ENCODE peak calls at places on chromosomes 3 and 15, in seven cellular contexts. One of them, this sample, is unnamed.

GRCh38 chr3:2098398-2099027 is at the start of gene CNTN4:
- DNase-seq in left ventricle myocardium inferior: peak; percentile 52
- DNase-seq in uterus: peak; percentile 63
- DNase-seq in right lobe of liver: peak; percentile 62
- DNase-seq in K562: no peak
- DNase-seq in tibial nerve: peak; percentile 56
- DNase-seq in heart left ventricle: peak; percentile 32
- DNase-seq in this sample: no peak

GRCh38 chr15:62495670-62496328 is 330.7 kb upstream of the C2CD4B start:
- DNase-seq in left ventricle myocardium inferior: peak; percentile 36
- DNase-seq in uterus: peak; percentile 73
- DNase-seq in right lobe of liver: no peak
- DNase-seq in K562: no peak
- DNase-seq in tibial nerve: no peak
- DNase-seq in heart left ventricle: peak; percentile 67
- DNase-seq in this sample: no peak

GRCh38 chr3:177789500-177789899 is 592.2 kb upstream of the TBL1XR1 start:
- DNase-seq in left ventricle myocardium inferior: no peak
- DNase-seq in uterus: no peak
- DNase-seq in right lobe of liver: no peak
- DNase-seq in K562: no peak
- DNase-seq in tibial nerve: no peak
- DNase-seq in heart left ventricle: no peak
- DNase-seq in this sample: no peak

GRCh38 chr15:50134524-50135024 is 15.5 kb upstream of the ATP8B4 start:
- DNase-seq in left ventricle myocardium inferior: no peak
- DNase-seq in uterus: no peak
- DNase-seq in right lobe of liver: no peak
- DNase-seq in K562: peak; percentile 18
- DNase-seq in tibial nerve: no peak
- DNase-seq in heart left ventricle: no peak
- DNase-seq in this sample: no peak

GRCh38 chr3:48990636-48991421 is 788 bp downstream of the P4HTM start:
- DNase-seq in left ventricle myocardium inferior: no peak
- DNase-seq in uterus: no peak
- DNase-seq in right lobe of liver: no peak
- DNase-seq in K562: no peak
- DNase-seq in tibial nerve: no peak
- DNase-seq in heart left ventricle: no peak
- DNase-seq in this sample: peak; percentile 29

GRCh38 chr3:10917176-10917575 is 75.4 kb upstream of the SLC6A1 start:
- DNase-seq in left ventricle myocardium inferior: no peak
- DNase-seq in uterus: no peak
- DNase-seq in right lobe of liver: no peak
- DNase-seq in K562: no peak
- DNase-seq in tibial nerve: no peak
- DNase-seq in heart left ventricle: no peak
- DNase-seq in this sample: no peak

GRCh38 chr3:97691354-97691753 is 73.2 kb upstream of the ARL6 start:
- DNase-seq in left ventricle myocardium inferior: no peak
- DNase-seq in uterus: no peak
- DNase-seq in right lobe of liver: no peak
- DNase-seq in K562: no peak
- DNase-seq in tibial nerve: no peak
- DNase-seq in heart left ventricle: no peak
- DNase-seq in this sample: no peak

GRCh38 chr15:61680260-61681037 is 379.8 kb downstream of the VPS13C start:
- DNase-seq in left ventricle myocardium inferior: no peak
- DNase-seq in uterus: no peak
- DNase-seq in right lobe of liver: no peak
- DNase-seq in K562: no peak
- DNase-seq in tibial nerve: no peak
- DNase-seq in heart left ventricle: no peak
- DNase-seq in this sample: no peak

GRCh38 chr15:51558421-51558820 is 64.2 kb downstream of the DMXL2 start:
- DNase-seq in left ventricle myocardium inferior: no peak
- DNase-seq in uterus: no peak
- DNase-seq in right lobe of liver: no peak
- DNase-seq in K562: no peak
- DNase-seq in tibial nerve: no peak
- DNase-seq in heart left ventricle: no peak
- DNase-seq in this sample: no peak

GRCh38 chr15:70741107-70741511 is 22.2 kb downstream of the UACA start:
- DNase-seq in left ventricle myocardium inferior: peak; percentile 62
- DNase-seq in uterus: peak; percentile 68
- DNase-seq in right lobe of liver: peak; percentile 68
- DNase-seq in K562: no peak
- DNase-seq in tibial nerve: peak; percentile 39
- DNase-seq in heart left ventricle: peak; percentile 82
- DNase-seq in this sample: no peak

GRCh38 chr3:64223809-64224570 is 1.3 kb downstream of the PRICKLE2 start:
- DNase-seq in left ventricle myocardium inferior: no peak
- DNase-seq in uterus: no peak
- DNase-seq in right lobe of liver: no peak
- DNase-seq in K562: no peak
- DNase-seq in tibial nerve: no peak
- DNase-seq in heart left ventricle: no peak
- DNase-seq in this sample: no peak

GRCh38 chr3:119769394-119770149 is 12.3 kb upstream of the NR1I2 start:
- DNase-seq in left ventricle myocardium inferior: no peak
- DNase-seq in uterus: no peak
- DNase-seq in right lobe of liver: no peak
- DNase-seq in K562: no peak
- DNase-seq in tibial nerve: no peak
- DNase-seq in heart left ventricle: no peak
- DNase-seq in this sample: no peak

GRCh38 chr3:49998326-49998725 is 58.4 kb downstream of the RBM6 start:
- DNase-seq in left ventricle myocardium inferior: no peak
- DNase-seq in uterus: no peak
- DNase-seq in right lobe of liver: no peak
- DNase-seq in K562: no peak
- DNase-seq in tibial nerve: no peak
- DNase-seq in heart left ventricle: no peak
- DNase-seq in this sample: no peak

GRCh38 chr3:71152892-71153265 is 430.6 kb downstream of the FOXP1 start:
- DNase-seq in left ventricle myocardium inferior: no peak
- DNase-seq in uterus: no peak
- DNase-seq in right lobe of liver: peak; percentile 82
- DNase-seq in K562: no peak
- DNase-seq in tibial nerve: no peak
- DNase-seq in heart left ventricle: no peak
- DNase-seq in this sample: no peak

DNA sequence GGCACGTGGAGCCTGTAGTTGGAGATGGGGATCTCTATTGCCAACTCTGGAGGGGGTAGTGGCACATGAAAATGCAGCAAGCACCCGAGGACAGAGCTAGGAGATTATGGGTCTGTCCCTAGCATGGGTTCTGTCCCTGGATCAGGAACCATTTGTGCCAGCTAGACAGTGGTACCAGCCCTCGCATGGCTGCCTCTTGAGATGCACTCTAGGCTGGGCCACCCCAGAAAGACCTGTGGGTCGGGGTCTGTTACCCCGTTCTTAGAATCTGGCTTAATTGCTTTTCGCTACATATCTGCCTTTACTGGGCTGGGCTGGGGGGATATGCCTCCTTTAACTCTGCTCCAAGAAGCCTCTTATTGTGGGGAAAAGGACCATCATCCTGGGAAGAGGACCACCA is 54.5 kb downstream of the EPHB1 start:
- DNase-seq in left ventricle myocardium inferior: no peak
- DNase-seq in uterus: no peak
- DNase-seq in right lobe of liver: no peak
- DNase-seq in K562: no peak
- DNase-seq in tibial nerve: no peak
- DNase-seq in heart left ventricle: no peak
- DNase-seq in this sample: no peak
- H3K4me1 ChIP-seq in left ventricle myocardium inferior: peaks cover 13% of the 10 kb centered on the region
- H3K4me1 ChIP-seq in uterus: no peaks in the 10 kb centered on the region
- H3K4me1 ChIP-seq in right lobe of liver: no peaks in the 10 kb centered on the region
- H3K4me1 ChIP-seq in K562: no peaks in the 10 kb centered on the region
- H3K4me1 ChIP-seq in tibial nerve: no peaks in the 10 kb centered on the region
- H3K4me1 ChIP-seq in heart left ventricle: peaks cover 14% of the 10 kb centered on the region
- H3K4me1 ChIP-seq in this sample: no peaks in the 10 kb centered on the region

GRCh38 chr3:27714101-27714526 is 8.0 kb downstream of the EOMES start:
- DNase-seq in left ventricle myocardium inferior: no peak
- DNase-seq in uterus: no peak
- DNase-seq in right lobe of liver: no peak
- DNase-seq in K562: no peak
- DNase-seq in tibial nerve: no peak
- DNase-seq in heart left ventricle: no peak
- DNase-seq in this sample: no peak
- H3K4me1 ChIP-seq in left ventricle myocardium inferior: peaks cover 37% of the 10 kb centered on the region
- H3K4me1 ChIP-seq in uterus: no peaks in the 10 kb centered on the region
- H3K4me1 ChIP-seq in right lobe of liver: peaks cover 29% of the 10 kb centered on the region
- H3K4me1 ChIP-seq in K562: peaks cover 4% of the 10 kb centered on the region
- H3K4me1 ChIP-seq in tibial nerve: peaks cover 39% of the 10 kb centered on the region
- H3K4me1 ChIP-seq in heart left ventricle: peaks cover 9% of the 10 kb centered on the region
- H3K4me1 ChIP-seq in this sample: peaks cover 17% of the 10 kb centered on the region

GRCh38 chr15:90000175-90000923 is 775 bp upstream of the ZNF710 start:
- DNase-seq in left ventricle myocardium inferior: no peak
- DNase-seq in uterus: peak; percentile 40
- DNase-seq in right lobe of liver: no peak
- DNase-seq in K562: peak; percentile 29
- DNase-seq in tibial nerve: no peak
- DNase-seq in heart left ventricle: no peak
- DNase-seq in this sample: no peak

GRCh38 chr15:90003736-90004135 is 2.6 kb downstream of the ZNF710 start:
- DNase-seq in left ventricle myocardium inferior: no peak
- DNase-seq in uterus: no peak
- DNase-seq in right lobe of liver: no peak
- DNase-seq in K562: peak; percentile 5
- DNase-seq in tibial nerve: no peak
- DNase-seq in heart left ventricle: no peak
- DNase-seq in this sample: no peak

GRCh38 chr15:90002428-90002844 is 1.3 kb downstream of the ZNF710 start:
- DNase-seq in left ventricle myocardium inferior: peak; percentile 44
- DNase-seq in uterus: peak; percentile 42
- DNase-seq in right lobe of liver: no peak
- DNase-seq in K562: peak; percentile 44
- DNase-seq in tibial nerve: no peak
- DNase-seq in heart left ventricle: peak; percentile 42
- DNase-seq in this sample: peak; percentile 26

GRCh38 chr15:90001062-90001682 is at the start of gene ZNF710:
- DNase-seq in left ventricle myocardium inferior: peak; percentile 56
- DNase-seq in uterus: peak; percentile 71
- DNase-seq in right lobe of liver: no peak
- DNase-seq in K562: peak; percentile 67
- DNase-seq in tibial nerve: no peak
- DNase-seq in heart left ventricle: peak; percentile 56
- DNase-seq in this sample: peak; percentile 13

GRCh38 chr15:90001683-90002427 is 731 bp downstream of the ZNF710 start:
- DNase-seq in left ventricle myocardium inferior: peak; percentile 66
- DNase-seq in uterus: peak; percentile 64
- DNase-seq in right lobe of liver: peak; percentile 73
- DNase-seq in K562: peak; percentile 81
- DNase-seq in tibial nerve: no peak
- DNase-seq in heart left ventricle: peak; percentile 64
- DNase-seq in this sample: peak; percentile 56
- H3K4me1 ChIP-seq in left ventricle myocardium inferior: peaks cover 64% of the 10 kb centered on the region
- H3K4me1 ChIP-seq in uterus: peaks cover 7% of the 10 kb centered on the region
- H3K4me1 ChIP-seq in right lobe of liver: peaks cover 22% of the 10 kb centered on the region
- H3K4me1 ChIP-seq in K562: peaks cover 34% of the 10 kb centered on the region
- H3K4me1 ChIP-seq in tibial nerve: peaks cover 57% of the 10 kb centered on the region
- H3K4me1 ChIP-seq in heart left ventricle: peaks cover 52% of the 10 kb centered on the region
- H3K4me1 ChIP-seq in this sample: peaks cover 40% of the 10 kb centered on the region

GRCh38 chr3:129506272-129506742 is 22.1 kb upstream of the RHO start:
- DNase-seq in left ventricle myocardium inferior: no peak
- DNase-seq in uterus: no peak
- DNase-seq in right lobe of liver: no peak
- DNase-seq in K562: no peak
- DNase-seq in tibial nerve: no peak
- DNase-seq in heart left ventricle: no peak
- DNase-seq in this sample: no peak

GRCh38 chr3:129507181-129507831 is 21.1 kb upstream of the RHO start:
- DNase-seq in left ventricle myocardium inferior: peak; percentile 55
- DNase-seq in uterus: no peak
- DNase-seq in right lobe of liver: no peak
- DNase-seq in K562: no peak
- DNase-seq in tibial nerve: no peak
- DNase-seq in heart left ventricle: peak; percentile 72
- DNase-seq in this sample: no peak

GRCh38 chr3:129504471-129505100 is 23.9 kb upstream of the RHO start:
- DNase-seq in left ventricle myocardium inferior: no peak
- DNase-seq in uterus: no peak
- DNase-seq in right lobe of liver: no peak
- DNase-seq in K562: no peak
- DNase-seq in tibial nerve: no peak
- DNase-seq in heart left ventricle: no peak
- DNase-seq in this sample: peak; percentile 1

GRCh38 chr3:129503387-129504010 is 24.9 kb upstream of the RHO start:
- DNase-seq in left ventricle myocardium inferior: no peak
- DNase-seq in uterus: no peak
- DNase-seq in right lobe of liver: no peak
- DNase-seq in K562: no peak
- DNase-seq in tibial nerve: no peak
- DNase-seq in heart left ventricle: no peak
- DNase-seq in this sample: no peak

GRCh38 chr3:129505341-129505740 is 23.1 kb upstream of the RHO start:
- DNase-seq in left ventricle myocardium inferior: no peak
- DNase-seq in uterus: no peak
- DNase-seq in right lobe of liver: no peak
- DNase-seq in K562: no peak
- DNase-seq in tibial nerve: no peak
- DNase-seq in heart left ventricle: no peak
- DNase-seq in this sample: peak; percentile 3
- H3K4me1 ChIP-seq in left ventricle myocardium inferior: peaks cover 78% of the 10 kb centered on the region
- H3K4me1 ChIP-seq in uterus: no peaks in the 10 kb centered on the region
- H3K4me1 ChIP-seq in right lobe of liver: peaks cover 5% of the 10 kb centered on the region
- H3K4me1 ChIP-seq in K562: no peaks in the 10 kb centered on the region
- H3K4me1 ChIP-seq in tibial nerve: peaks cover 8% of the 10 kb centered on the region
- H3K4me1 ChIP-seq in heart left ventricle: peaks cover 47% of the 10 kb centered on the region
- H3K4me1 ChIP-seq in this sample: no peaks in the 10 kb centered on the region

DNA sequence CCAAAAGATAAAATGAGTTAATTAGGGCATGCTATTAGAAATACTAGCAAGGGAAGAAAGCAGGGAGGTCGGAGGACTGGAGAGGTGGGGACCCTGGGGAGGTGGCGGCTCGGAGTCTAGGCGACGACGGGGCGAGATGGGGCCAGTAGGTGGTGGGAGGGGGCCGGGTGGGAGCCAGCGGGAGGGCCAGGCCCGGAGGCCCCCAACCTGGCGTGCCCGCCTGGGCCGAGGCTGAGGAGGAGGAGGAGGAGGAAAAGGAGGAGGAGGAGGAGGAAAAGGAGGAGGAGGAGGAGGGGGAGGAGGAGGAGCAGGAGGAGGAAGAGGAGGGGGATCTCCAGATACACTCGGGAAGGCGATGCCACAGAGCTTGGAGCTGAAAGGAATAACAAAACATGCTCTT is 426.2 kb downstream of the NR2F2 start:
- DNase-seq in left ventricle myocardium inferior: no peak
- DNase-seq in uterus: no peak
- DNase-seq in right lobe of liver: no peak
- DNase-seq in K562: no peak
- DNase-seq in tibial nerve: no peak
- DNase-seq in heart left ventricle: no peak
- DNase-seq in this sample: no peak
- H3K4me1 ChIP-seq in left ventricle myocardium inferior: no peaks in the 10 kb centered on the region
- H3K4me1 ChIP-seq in uterus: no peaks in the 10 kb centered on the region
- H3K4me1 ChIP-seq in right lobe of liver: no peaks in the 10 kb centered on the region
- H3K4me1 ChIP-seq in K562: no peaks in the 10 kb centered on the region
- H3K4me1 ChIP-seq in tibial nerve: peaks cover 6% of the 10 kb centered on the region
- H3K4me1 ChIP-seq in heart left ventricle: no peaks in the 10 kb centered on the region
- H3K4me1 ChIP-seq in this sample: no peaks in the 10 kb centered on the region